ENCODE peak calls at places on chromosomes 13 and 19, in eight cellular contexts. P, N, V, B, L, X, H and R are unnamed samples.

GRCh38 chr13:60109285-60109684 is 54.4 kb downstream of the DIAPH3 start:
- DNase-seq in P (no peak), N (no peak), V (no peak), B (no peak), L (no peak), X (no peak), H (no peak), R (no peak)

GRCh38 chr19:1364070-1364719 is 19.5 kb upstream of the NDUFS7 start:
- DNase-seq in P (no peak), N (no peak), V (no peak), B (no peak), L (peak; percentile 31), X (no peak), H (no peak), R (no peak)

GRCh38 chr19:51333836-51334460 is 8.0 kb downstream of the VSIG10L start:
- DNase-seq in P (peak; percentile 25), N (no peak), V (no peak), B (no peak), L (no peak), X (no peak), H (no peak), R (no peak)

GRCh38 chr13:89577301-89577700 is 1770.2 kb upstream of the MIR17HG start:
- DNase-seq in P (peak; percentile 1), N (no peak), V (no peak), B (no peak), L (no peak), X (no peak), H (no peak), R (no peak)

GRCh38 chr13:41061914-41062837 is 867 bp downstream of the WBP4 start:
- DNase-seq in P (peak; percentile 44), N (no peak), V (no peak), B (no peak), L (peak; percentile 87), X (no peak), H (no peak), R (peak; percentile 37)

GRCh38 chr19:47296036-47296435 is 13.6 kb upstream of the C5AR1 start:
- DNase-seq in P (peak; percentile 87), N (no peak), V (peak; percentile 63), B (peak; percentile 81), L (peak; percentile 89), X (peak; percentile 58), H (peak; percentile 79), R (peak; percentile 79)

GRCh38 chr19:41912899-41913475 is 15.3 kb downstream of the ERFL start:
- DNase-seq in P (no peak), N (no peak), V (no peak), B (no peak), L (peak; percentile 52), X (no peak), H (no peak), R (no peak)

GRCh38 chr13:99980201-99981114 is 1.1 kb upstream of the ZIC2 start:
- DNase-seq in P (peak; percentile 57), N (peak; percentile 74), V (peak; percentile 54), B (peak; percentile 65), L (peak; percentile 86), X (no peak), H (peak; percentile 65), R (peak; percentile 89)

GRCh38 chr19:8233370-8233769 is 24.2 kb downstream of the CERS4 start:
- DNase-seq in P (no peak), N (no peak), V (no peak), B (no peak), L (no peak), X (no peak), H (no peak), R (no peak)

GRCh38 chr19:17420267-17420924 is 549 bp downstream of the MVB12A start:
- DNase-seq in P (peak; percentile 38), N (peak; percentile 76), V (peak; percentile 71), B (peak; percentile 63), L (peak; percentile 50), X (no peak), H (peak; percentile 78), R (peak; percentile 63)

GRCh38 chr13:48661112-48661511 is 7.4 kb downstream of the CYSLTR2 start:
- DNase-seq in P (no peak), N (no peak), V (no peak), B (no peak), L (no peak), X (no peak), H (no peak), R (no peak)

GRCh38 chr19:45919678-45920077 is 5.1 kb upstream of the NANOS2 start:
- DNase-seq in P (no peak), N (no peak), V (no peak), B (no peak), L (no peak), X (no peak), H (no peak), R (no peak)

GRCh38 chr13:112324121-112324520 is 52.0 kb upstream of the SPACA7 start:
- DNase-seq in P (no peak), N (no peak), V (no peak), B (no peak), L (no peak), X (no peak), H (no peak), R (no peak)
- H3K4me3 ChIP-seq in P (no peak overlapping the region), N (no peak overlapping the region), V (no peak overlapping the region), B (no peak overlapping the region), L (no peak overlapping the region), X (no peak overlapping the region), H (no peak overlapping the region), R (no peak overlapping the region)

DNA sequence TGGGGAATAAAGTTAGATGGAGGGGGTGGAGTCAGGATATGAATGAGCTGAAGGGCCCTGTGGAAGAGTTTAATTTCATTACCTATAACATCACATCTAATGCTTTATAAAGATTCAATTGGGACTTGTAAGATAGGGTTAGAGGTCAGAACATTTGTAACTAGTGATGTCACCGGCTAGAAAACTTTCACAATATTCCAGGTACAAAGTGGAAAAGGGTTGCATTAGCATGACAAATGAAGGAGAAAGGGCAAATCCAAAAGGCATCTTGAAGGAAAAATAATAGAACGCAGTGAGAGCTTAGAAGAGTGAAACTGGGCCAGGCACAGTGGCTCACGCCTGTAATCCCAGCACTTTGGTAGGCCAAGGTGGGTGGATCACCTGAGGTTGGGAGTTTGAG is 7.6 kb downstream of the MBNL2 start:
- DNase-seq in P (no peak), N (no peak), V (no peak), B (no peak), L (no peak), X (no peak), H (no peak), R (no peak)
- H3K27me3 ChIP-seq in P (no peaks in the 10 kb centered on the region), N (no peaks in the 10 kb centered on the region), V (no peaks in the 10 kb centered on the region), B (no peaks in the 10 kb centered on the region), L (no peaks in the 10 kb centered on the region), X (no peaks in the 10 kb centered on the region), H (no peaks in the 10 kb centered on the region), R (no peaks in the 10 kb centered on the region)

GRCh38 chr13:105035092-105035491 is 1500.4 kb downstream of the EFNB2 start:
- DNase-seq in P (peak; percentile 10), N (no peak), V (no peak), B (no peak), L (no peak), X (no peak), H (no peak), R (no peak)

GRCh38 chr13:105031306-105031705 is 1504.2 kb downstream of the EFNB2 start:
- DNase-seq in P (no peak), N (no peak), V (no peak), B (no peak), L (no peak), X (no peak), H (no peak), R (no peak)

GRCh38 chr13:105033999-105034398 is 1501.5 kb downstream of the EFNB2 start:
- DNase-seq in P (no peak), N (no peak), V (no peak), B (no peak), L (no peak), X (no peak), H (no peak), R (no peak)

DNA sequence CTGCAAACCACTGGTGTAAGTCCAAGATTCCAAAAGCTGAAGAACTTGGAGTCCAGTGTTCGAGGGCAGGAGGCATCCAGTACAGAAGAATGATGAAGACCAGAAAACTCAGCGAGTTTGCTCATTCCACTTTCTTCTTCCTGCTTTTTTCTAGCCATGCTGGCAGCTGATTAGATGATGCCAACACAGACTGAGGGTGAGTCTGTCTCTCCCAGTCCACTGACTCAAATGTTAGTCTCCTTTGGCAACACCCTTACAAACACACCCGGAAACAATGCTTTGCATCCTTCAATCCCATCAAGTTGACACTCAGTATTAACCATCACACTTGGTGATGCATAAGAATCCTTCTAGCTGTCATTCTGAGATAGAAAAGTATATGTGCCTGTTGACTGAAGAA is 1504.6 kb downstream of the EFNB2 start:
- DNase-seq in P (no peak), N (no peak), V (no peak), B (no peak), L (no peak), X (no peak), H (no peak), R (no peak)
- H3K9me3 ChIP-seq in P (no peaks in the 10 kb centered on the region), N (no peaks in the 10 kb centered on the region), V (no peaks in the 10 kb centered on the region), B (no peaks in the 10 kb centered on the region), L (no peaks in the 10 kb centered on the region), X (no peaks in the 10 kb centered on the region), H (no peaks in the 10 kb centered on the region), R (no peaks in the 10 kb centered on the region)

GRCh38 chr13:114147803-114148520 is 15.5 kb upstream of the RASA3 start:
- DNase-seq in P (no peak), N (peak; percentile 32), V (no peak), B (no peak), L (no peak), X (no peak), H (no peak), R (no peak)

GRCh38 chr13:114148521-114148855 is 16.1 kb upstream of the RASA3 start:
- DNase-seq in P (no peak), N (peak; percentile 51), V (no peak), B (peak; percentile 88), L (no peak), X (no peak), H (no peak), R (no peak)

GRCh38 chr13:114151031-114151430 is 18.6 kb upstream of the RASA3 start:
- DNase-seq in P (no peak), N (no peak), V (no peak), B (no peak), L (no peak), X (no peak), H (no peak), R (no peak)

GRCh38 chr13:114151565-114152284 is 19.3 kb upstream of the RASA3 start:
- DNase-seq in P (peak; percentile 84), N (peak; percentile 87), V (no peak), B (peak; percentile 76), L (peak; percentile 36), X (no peak), H (no peak), R (no peak)

GRCh38 chr13:114149774-114150740 is 17.6 kb upstream of the RASA3 start:
- DNase-seq in P (no peak), N (no peak), V (no peak), B (no peak), L (no peak), X (no peak), H (no peak), R (no peak)
- H3K4me3 ChIP-seq in P (no peak overlapping the region), N (no peak overlapping the region), V (no peak overlapping the region), B (peak overlapping the region; percentile 37), L (no peak overlapping the region), X (no peak overlapping the region), H (no peak overlapping the region), R (no peak overlapping the region)